ENCODE peak calls at places on chromosomes 11 and 22, in seven cellular contexts. One of them, this sample, is unnamed.

GRCh38 chr22:42083119-42083518 is 3.6 kb downstream of the SMDT1 start:
- DNase-seq in right lobe of liver: no peak
- DNase-seq in GM12865: no peak
- DNase-seq in body of pancreas: no peak
- DNase-seq in osteoblast: no peak
- DNase-seq in brain microvascular endothelial cell: no peak
- DNase-seq in skeletal muscle cell: no peak
- DNase-seq in this sample: no peak

GRCh38 chr11:503179-503981 is 3.7 kb downstream of the RNH1 start:
- DNase-seq in right lobe of liver: peak; percentile 62
- DNase-seq in GM12865: peak; percentile 81
- DNase-seq in body of pancreas: peak; percentile 62
- DNase-seq in osteoblast: peak; percentile 96
- DNase-seq in brain microvascular endothelial cell: no peak
- DNase-seq in skeletal muscle cell: no peak
- DNase-seq in this sample: peak; percentile 72

GRCh38 chr11:8671651-8672062 is 10.8 kb downstream of the TRIM66 start:
- DNase-seq in right lobe of liver: no peak
- DNase-seq in GM12865: no peak
- DNase-seq in body of pancreas: peak; percentile 76
- DNase-seq in osteoblast: no peak
- DNase-seq in brain microvascular endothelial cell: peak; percentile 80
- DNase-seq in skeletal muscle cell: peak; percentile 69
- DNase-seq in this sample: no peak

GRCh38 chr11:84780689-84781293 is 846.4 kb downstream of the DLG2 start:
- DNase-seq in right lobe of liver: no peak
- DNase-seq in GM12865: peak; percentile 5
- DNase-seq in body of pancreas: no peak
- DNase-seq in osteoblast: peak; percentile 21
- DNase-seq in brain microvascular endothelial cell: peak; percentile 2
- DNase-seq in skeletal muscle cell: peak; percentile 1
- DNase-seq in this sample: peak; percentile 43

GRCh38 chr22:32676196-32676595 is 125.3 kb upstream of the TIMP3 start:
- DNase-seq in right lobe of liver: peak; percentile 65
- DNase-seq in GM12865: no peak
- DNase-seq in body of pancreas: peak; percentile 30
- DNase-seq in osteoblast: no peak
- DNase-seq in brain microvascular endothelial cell: no peak
- DNase-seq in skeletal muscle cell: no peak
- DNase-seq in this sample: no peak

GRCh38 chr22:48832592-48832991 is 995.1 kb downstream of the BRD1 start:
- DNase-seq in right lobe of liver: no peak
- DNase-seq in GM12865: no peak
- DNase-seq in body of pancreas: no peak
- DNase-seq in osteoblast: no peak
- DNase-seq in brain microvascular endothelial cell: no peak
- DNase-seq in skeletal muscle cell: no peak
- DNase-seq in this sample: no peak

GRCh38 chr11:132082566-132082965 is 712.2 kb downstream of the NTM start:
- DNase-seq in right lobe of liver: no peak
- DNase-seq in GM12865: no peak
- DNase-seq in body of pancreas: no peak
- DNase-seq in osteoblast: no peak
- DNase-seq in brain microvascular endothelial cell: no peak
- DNase-seq in skeletal muscle cell: no peak
- DNase-seq in this sample: no peak

GRCh38 chr22:36135306-36135705 is 25.2 kb downstream of the APOL3 start:
- DNase-seq in right lobe of liver: no peak
- DNase-seq in GM12865: no peak
- DNase-seq in body of pancreas: no peak
- DNase-seq in osteoblast: no peak
- DNase-seq in brain microvascular endothelial cell: no peak
- DNase-seq in skeletal muscle cell: no peak
- DNase-seq in this sample: no peak

GRCh38 chr11:29432719-29433325 is 584.0 kb downstream of the KCNA4 start:
- DNase-seq in right lobe of liver: no peak
- DNase-seq in GM12865: peak; percentile 2
- DNase-seq in body of pancreas: no peak
- DNase-seq in osteoblast: peak; percentile 74
- DNase-seq in brain microvascular endothelial cell: no peak
- DNase-seq in skeletal muscle cell: no peak
- DNase-seq in this sample: peak; percentile 19

GRCh38 chr11:76698321-76699043 is 27.9 kb upstream of the LRRC32 start:
- DNase-seq in right lobe of liver: no peak
- DNase-seq in GM12865: peak; percentile 38
- DNase-seq in body of pancreas: no peak
- DNase-seq in osteoblast: peak; percentile 87
- DNase-seq in brain microvascular endothelial cell: no peak
- DNase-seq in skeletal muscle cell: no peak
- DNase-seq in this sample: no peak

GRCh38 chr11:21630934-21631478 is 561.9 kb upstream of the ANO5 start:
- DNase-seq in right lobe of liver: no peak
- DNase-seq in GM12865: no peak
- DNase-seq in body of pancreas: no peak
- DNase-seq in osteoblast: peak; percentile 13
- DNase-seq in brain microvascular endothelial cell: no peak
- DNase-seq in skeletal muscle cell: no peak
- DNase-seq in this sample: no peak

GRCh38 chr22:39612811-39613548 is 42.4 kb downstream of the CACNA1I start:
- DNase-seq in right lobe of liver: no peak
- DNase-seq in GM12865: no peak
- DNase-seq in body of pancreas: no peak
- DNase-seq in osteoblast: peak; percentile 73
- DNase-seq in brain microvascular endothelial cell: no peak
- DNase-seq in skeletal muscle cell: no peak
- DNase-seq in this sample: no peak

GRCh38 chr22:28151241-28151640 is 232.2 kb upstream of the PITPNB start:
- DNase-seq in right lobe of liver: peak; percentile 33
- DNase-seq in GM12865: no peak
- DNase-seq in body of pancreas: no peak
- DNase-seq in osteoblast: no peak
- DNase-seq in brain microvascular endothelial cell: no peak
- DNase-seq in skeletal muscle cell: no peak
- DNase-seq in this sample: no peak

GRCh38 chr11:32131321-32131720 is 40.4 kb downstream of the RCN1 start:
- DNase-seq in right lobe of liver: no peak
- DNase-seq in GM12865: no peak
- DNase-seq in body of pancreas: no peak
- DNase-seq in osteoblast: no peak
- DNase-seq in brain microvascular endothelial cell: peak; percentile 61
- DNase-seq in skeletal muscle cell: no peak
- DNase-seq in this sample: no peak

GRCh38 chr11:2312232-2313042 is 10.6 kb downstream of the TSPAN32 start:
- DNase-seq in right lobe of liver: no peak
- DNase-seq in GM12865: no peak
- DNase-seq in body of pancreas: no peak
- DNase-seq in osteoblast: peak; percentile 95
- DNase-seq in brain microvascular endothelial cell: peak; percentile 16
- DNase-seq in skeletal muscle cell: no peak
- DNase-seq in this sample: peak; percentile 87

GRCh38 chr11:74388678-74389327 is 9.4 kb downstream of the PGM2L1 start:
- DNase-seq in right lobe of liver: no peak
- DNase-seq in GM12865: peak; percentile 58
- DNase-seq in body of pancreas: peak; percentile 80
- DNase-seq in osteoblast: no peak
- DNase-seq in brain microvascular endothelial cell: peak; percentile 17
- DNase-seq in skeletal muscle cell: no peak
- DNase-seq in this sample: peak; percentile 67

GRCh38 chr22:40452730-40453487 is 82.5 kb downstream of the SGSM3 start:
- DNase-seq in right lobe of liver: no peak
- DNase-seq in GM12865: no peak
- DNase-seq in body of pancreas: no peak
- DNase-seq in osteoblast: no peak
- DNase-seq in brain microvascular endothelial cell: no peak
- DNase-seq in skeletal muscle cell: no peak
- DNase-seq in this sample: no peak

GRCh38 chr11:98701541-98701940 is 319.2 kb upstream of the CNTN5 start:
- DNase-seq in right lobe of liver: no peak
- DNase-seq in GM12865: no peak
- DNase-seq in body of pancreas: no peak
- DNase-seq in osteoblast: no peak
- DNase-seq in brain microvascular endothelial cell: no peak
- DNase-seq in skeletal muscle cell: no peak
- DNase-seq in this sample: no peak

GRCh38 chr11:3942956-3943497 is 87.6 kb downstream of the STIM1 start:
- DNase-seq in right lobe of liver: no peak
- DNase-seq in GM12865: no peak
- DNase-seq in body of pancreas: no peak
- DNase-seq in osteoblast: peak; percentile 42
- DNase-seq in brain microvascular endothelial cell: no peak
- DNase-seq in skeletal muscle cell: no peak
- DNase-seq in this sample: peak; percentile 42

GRCh38 chr11:39236916-39237315 is 2222.5 kb downstream of the LRRC4C start:
- DNase-seq in right lobe of liver: no peak
- DNase-seq in GM12865: no peak
- DNase-seq in body of pancreas: no peak
- DNase-seq in osteoblast: no peak
- DNase-seq in brain microvascular endothelial cell: no peak
- DNase-seq in skeletal muscle cell: no peak
- DNase-seq in this sample: no peak

GRCh38 chr22:26168199-26168915 is 905 bp upstream of the SEZ6L start:
- DNase-seq in right lobe of liver: no peak
- DNase-seq in GM12865: no peak
- DNase-seq in body of pancreas: no peak
- DNase-seq in osteoblast: peak; percentile 41
- DNase-seq in brain microvascular endothelial cell: no peak
- DNase-seq in skeletal muscle cell: no peak
- DNase-seq in this sample: no peak

GRCh38 chr22:26170112-26170492 is 840 bp downstream of the SEZ6L start:
- DNase-seq in right lobe of liver: no peak
- DNase-seq in GM12865: no peak
- DNase-seq in body of pancreas: no peak
- DNase-seq in osteoblast: no peak
- DNase-seq in brain microvascular endothelial cell: no peak
- DNase-seq in skeletal muscle cell: no peak
- DNase-seq in this sample: no peak

GRCh38 chr22:26168934-26169311 is 339 bp upstream of the SEZ6L start:
- DNase-seq in right lobe of liver: no peak
- DNase-seq in GM12865: no peak
- DNase-seq in body of pancreas: no peak
- DNase-seq in osteoblast: peak; percentile 66
- DNase-seq in brain microvascular endothelial cell: no peak
- DNase-seq in skeletal muscle cell: no peak
- DNase-seq in this sample: no peak

GRCh38 chr22:26170795-26171194 is 1.5 kb downstream of the SEZ6L start:
- DNase-seq in right lobe of liver: no peak
- DNase-seq in GM12865: no peak
- DNase-seq in body of pancreas: peak; percentile 6
- DNase-seq in osteoblast: no peak
- DNase-seq in brain microvascular endothelial cell: no peak
- DNase-seq in skeletal muscle cell: no peak
- DNase-seq in this sample: no peak

DNA sequence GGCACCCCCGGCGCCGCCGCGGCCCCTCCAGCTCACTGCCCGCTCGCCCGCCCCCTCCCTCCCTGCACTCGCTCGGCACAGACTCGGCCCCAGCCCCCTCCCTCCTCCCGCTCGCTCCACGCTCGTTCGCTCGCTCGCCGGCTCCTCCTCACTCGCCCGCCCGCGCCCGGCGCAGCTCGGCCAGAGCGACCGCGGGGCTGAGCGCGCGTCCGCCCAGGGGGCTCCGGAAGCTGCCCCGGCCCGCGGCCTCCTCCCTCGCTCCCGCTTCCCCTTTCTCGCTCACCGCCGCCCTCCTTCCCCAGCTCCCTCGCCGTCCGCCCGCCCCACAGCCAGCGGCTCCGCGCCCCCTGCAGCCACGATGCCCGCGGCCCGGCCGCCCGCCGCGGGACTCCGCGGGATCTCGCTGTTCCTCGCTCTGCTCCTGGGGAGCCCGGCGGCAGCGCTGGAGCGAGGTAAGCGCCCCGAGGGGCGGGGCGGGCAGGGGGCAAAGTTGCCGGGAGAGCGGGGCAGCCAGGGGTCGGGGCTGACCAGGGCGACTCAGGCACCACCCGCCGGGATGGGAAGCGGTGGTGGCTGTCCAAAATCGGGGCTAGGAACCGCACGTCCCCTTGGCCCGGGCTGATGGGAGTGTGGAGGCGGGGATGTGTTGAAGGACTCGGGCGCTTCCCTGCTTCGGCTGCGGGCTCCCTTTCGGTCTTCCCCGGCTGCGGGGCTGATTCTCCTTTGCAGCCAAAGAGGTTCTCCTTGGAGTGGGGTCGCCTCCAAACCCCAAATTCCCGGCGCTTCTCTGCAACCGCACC is at the start of gene SEZ6L:
- DNase-seq in right lobe of liver: peak; percentile 24
- DNase-seq in GM12865: peak; percentile 9
- DNase-seq in body of pancreas: peak; percentile 13
- DNase-seq in osteoblast: no peak
- DNase-seq in brain microvascular endothelial cell: no peak
- DNase-seq in skeletal muscle cell: no peak
- DNase-seq in this sample: no peak
- H3K4me3 ChIP-seq in right lobe of liver: no peak within 1 kb of the TSS
- H3K4me3 ChIP-seq in GM12865: no peak within 1 kb of the TSS
- H3K4me3 ChIP-seq in body of pancreas: no peak within 1 kb of the TSS
- H3K4me3 ChIP-seq in osteoblast: no peak within 1 kb of the TSS
- H3K4me3 ChIP-seq in brain microvascular endothelial cell: no peak within 1 kb of the TSS
- H3K4me3 ChIP-seq in skeletal muscle cell: peak within 1 kb of the TSS; percentile 22
- H3K4me3 ChIP-seq in this sample: no peak within 1 kb of the TSS

GRCh38 chr11:75474878-75475766 is 42.1 kb upstream of the KLHL35 start:
- DNase-seq in right lobe of liver: peak; percentile 49
- DNase-seq in GM12865: peak; percentile 43
- DNase-seq in body of pancreas: peak; percentile 51
- DNase-seq in osteoblast: peak; percentile 83
- DNase-seq in brain microvascular endothelial cell: peak; percentile 46
- DNase-seq in skeletal muscle cell: no peak
- DNase-seq in this sample: peak; percentile 65
- H3K4me3 ChIP-seq in right lobe of liver: no peak overlapping the region
- H3K4me3 ChIP-seq in GM12865: no peak overlapping the region
- H3K4me3 ChIP-seq in body of pancreas: no peak overlapping the region
- H3K4me3 ChIP-seq in osteoblast: peak overlapping the region; percentile 42
- H3K4me3 ChIP-seq in brain microvascular endothelial cell: peak overlapping the region; percentile 17
- H3K4me3 ChIP-seq in skeletal muscle cell: peak overlapping the region; percentile 11
- H3K4me3 ChIP-seq in this sample: peak overlapping the region; percentile 8

GRCh38 chr22:26674211-26675190 is 17.1 kb downstream of the MIAT start:
- DNase-seq in right lobe of liver: no peak
- DNase-seq in GM12865: peak; percentile 81
- DNase-seq in body of pancreas: no peak
- DNase-seq in osteoblast: no peak
- DNase-seq in brain microvascular endothelial cell: no peak
- DNase-seq in skeletal muscle cell: no peak
- DNase-seq in this sample: no peak
- H3K4me3 ChIP-seq in right lobe of liver: peak overlapping the region; percentile 85
- H3K4me3 ChIP-seq in GM12865: peak overlapping the region; percentile 95
- H3K4me3 ChIP-seq in body of pancreas: no peak overlapping the region
- H3K4me3 ChIP-seq in osteoblast: peak overlapping the region; percentile 96
- H3K4me3 ChIP-seq in brain microvascular endothelial cell: no peak overlapping the region
- H3K4me3 ChIP-seq in skeletal muscle cell: peak overlapping the region; percentile 88
- H3K4me3 ChIP-seq in this sample: no peak overlapping the region

DNA sequence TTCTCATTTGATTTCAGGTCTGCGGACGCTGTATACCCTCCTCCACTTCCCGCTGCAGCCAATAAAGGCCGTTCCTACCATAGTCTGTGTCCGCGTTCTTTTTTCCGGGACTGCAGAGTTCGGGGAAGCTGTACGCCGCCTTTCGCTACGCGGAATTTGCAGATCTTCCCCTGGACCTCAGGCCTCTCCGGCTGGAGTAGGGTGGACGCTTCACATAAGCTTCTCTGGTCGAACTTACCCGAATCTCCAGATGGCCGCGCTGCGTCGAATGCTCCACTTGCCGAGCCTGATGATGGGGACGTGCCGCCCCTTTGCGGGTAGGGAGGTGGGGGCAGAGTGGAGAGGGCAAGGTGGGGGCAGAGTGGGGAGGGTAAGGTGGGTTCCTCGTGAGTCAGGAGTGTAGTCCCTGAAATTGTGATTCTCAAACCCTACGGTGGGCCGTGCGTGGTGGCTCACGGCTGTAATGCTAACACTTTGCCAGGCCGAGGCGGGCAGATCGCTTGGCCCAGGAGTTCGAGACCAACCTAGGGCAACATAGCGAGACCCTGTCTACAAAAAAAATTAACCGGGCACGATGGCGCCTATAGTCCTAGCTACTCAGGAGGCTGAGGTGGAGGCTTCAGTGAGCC is 632 bp downstream of the CSKMT start:
- DNase-seq in right lobe of liver: peak; percentile 45
- DNase-seq in GM12865: peak; percentile 74
- DNase-seq in body of pancreas: peak; percentile 56
- DNase-seq in osteoblast: peak; percentile 80
- DNase-seq in brain microvascular endothelial cell: peak; percentile 52
- DNase-seq in skeletal muscle cell: no peak
- DNase-seq in this sample: peak; percentile 59
- H3K4me3 ChIP-seq in right lobe of liver: peak overlapping the region; percentile 70
- H3K4me3 ChIP-seq in GM12865: peak overlapping the region; percentile 94
- H3K4me3 ChIP-seq in body of pancreas: peak overlapping the region; percentile 82
- H3K4me3 ChIP-seq in osteoblast: peak overlapping the region; percentile 97
- H3K4me3 ChIP-seq in brain microvascular endothelial cell: peak overlapping the region; percentile 92
- H3K4me3 ChIP-seq in skeletal muscle cell: peak overlapping the region; percentile 88
- H3K4me3 ChIP-seq in this sample: peak overlapping the region; percentile 94